ENCODE peak calls at places on chromosomes 7 and 10, in four cellular contexts. One of them, this sample, is unnamed.

GRCh38 chr7:92669616-92670153 is 79.5 kb upstream of the FAM133B start:
- DNase-seq in astrocyte: peak
- DNase-seq in GM23248: peak
- DNase-seq in NT2/D1: no peak
- DNase-seq in this sample: no peak

GRCh38 chr7:31758770-31759169 is 71.8 kb downstream of the PPP1R17 start:
- DNase-seq in astrocyte: no peak
- DNase-seq in GM23248: peak
- DNase-seq in NT2/D1: no peak
- DNase-seq in this sample: no peak

GRCh38 chr10:15864419-15864818 is 4.1 kb upstream of the MINDY3 start:
- DNase-seq in astrocyte: no peak
- DNase-seq in GM23248: no peak
- DNase-seq in NT2/D1: no peak
- DNase-seq in this sample: no peak

GRCh38 chr10:88186335-88186734 is 322.9 kb downstream of the PTEN start:
- DNase-seq in astrocyte: peak
- DNase-seq in GM23248: peak
- DNase-seq in NT2/D1: no peak
- DNase-seq in this sample: no peak

GRCh38 chr10:33965795-33966581 is 631.5 kb upstream of the NRP1 start:
- DNase-seq in astrocyte: no peak
- DNase-seq in GM23248: no peak
- DNase-seq in NT2/D1: no peak
- DNase-seq in this sample: no peak

GRCh38 chr10:114028425-114028824 is 15.2 kb upstream of the ADRB1 start:
- DNase-seq in astrocyte: no peak
- DNase-seq in GM23248: no peak
- DNase-seq in NT2/D1: no peak
- DNase-seq in this sample: no peak

GRCh38 chr7:111096997-111097396 is 6.1 kb downstream of the LRRN3 start:
- DNase-seq in astrocyte: no peak
- DNase-seq in GM23248: no peak
- DNase-seq in NT2/D1: peak
- DNase-seq in this sample: peak

GRCh38 chr7:71077743-71078476 is 54.0 kb upstream of the GALNT17 start:
- DNase-seq in astrocyte: no peak
- DNase-seq in GM23248: no peak
- DNase-seq in NT2/D1: no peak
- DNase-seq in this sample: no peak

DNA sequence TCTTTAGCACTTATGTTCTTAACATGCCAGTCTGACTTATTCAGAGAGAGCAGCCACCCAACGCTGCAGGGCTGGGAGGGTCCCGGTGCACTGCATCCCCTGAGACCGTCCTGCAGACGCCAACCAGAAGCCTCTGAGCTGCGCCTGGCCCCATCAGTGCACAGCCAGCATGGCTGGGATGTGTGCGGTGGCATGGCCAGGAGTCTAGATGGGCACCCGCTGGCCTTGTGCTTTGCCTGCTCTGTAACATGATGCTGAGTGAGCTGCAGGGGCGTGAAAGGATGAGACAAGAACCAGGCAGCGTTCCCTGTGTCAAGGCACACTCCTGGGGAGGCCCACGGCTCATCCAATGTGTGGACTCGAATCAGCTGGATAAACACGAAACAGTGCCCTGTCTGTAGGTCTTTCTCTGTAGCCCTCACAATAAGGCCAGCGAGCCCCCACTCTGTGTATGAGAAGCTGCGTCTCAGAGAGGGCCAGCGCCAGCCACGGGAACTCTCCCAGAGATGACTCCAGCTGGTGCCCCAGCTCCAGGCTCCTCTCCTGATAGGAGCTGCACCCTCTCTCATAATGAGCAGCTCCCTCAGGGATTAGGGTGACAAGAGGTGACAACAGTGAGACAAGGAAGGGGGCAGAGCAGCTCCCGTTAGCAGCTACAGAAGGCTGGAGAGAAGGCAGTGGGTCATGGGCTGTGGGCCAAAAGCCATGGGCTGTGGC is 96.8 kb downstream of the TNS3 start:
- DNase-seq in astrocyte: no peak
- DNase-seq in GM23248: no peak
- DNase-seq in NT2/D1: no peak
- DNase-seq in this sample: no peak
- H3K9ac ChIP-seq in astrocyte: peak
- H3K9ac ChIP-seq in GM23248: no peak
- H3K9ac ChIP-seq in NT2/D1: no peak
- H3K9ac ChIP-seq in this sample: no peak

GRCh38 chr10:30048768-30049507 is 10.4 kb downstream of the JCAD start:
- DNase-seq in astrocyte: no peak
- DNase-seq in GM23248: no peak
- DNase-seq in NT2/D1: no peak
- DNase-seq in this sample: no peak

GRCh38 chr10:30046476-30046875 is 12.9 kb downstream of the JCAD start:
- DNase-seq in astrocyte: no peak
- DNase-seq in GM23248: no peak
- DNase-seq in NT2/D1: no peak
- DNase-seq in this sample: no peak

GRCh38 chr10:30045961-30046360 is 13.4 kb downstream of the JCAD start:
- DNase-seq in astrocyte: no peak
- DNase-seq in GM23248: no peak
- DNase-seq in NT2/D1: no peak
- DNase-seq in this sample: no peak

GRCh38 chr10:30047430-30047829 is 12.0 kb downstream of the JCAD start:
- DNase-seq in astrocyte: no peak
- DNase-seq in GM23248: no peak
- DNase-seq in NT2/D1: no peak
- DNase-seq in this sample: no peak

DNA sequence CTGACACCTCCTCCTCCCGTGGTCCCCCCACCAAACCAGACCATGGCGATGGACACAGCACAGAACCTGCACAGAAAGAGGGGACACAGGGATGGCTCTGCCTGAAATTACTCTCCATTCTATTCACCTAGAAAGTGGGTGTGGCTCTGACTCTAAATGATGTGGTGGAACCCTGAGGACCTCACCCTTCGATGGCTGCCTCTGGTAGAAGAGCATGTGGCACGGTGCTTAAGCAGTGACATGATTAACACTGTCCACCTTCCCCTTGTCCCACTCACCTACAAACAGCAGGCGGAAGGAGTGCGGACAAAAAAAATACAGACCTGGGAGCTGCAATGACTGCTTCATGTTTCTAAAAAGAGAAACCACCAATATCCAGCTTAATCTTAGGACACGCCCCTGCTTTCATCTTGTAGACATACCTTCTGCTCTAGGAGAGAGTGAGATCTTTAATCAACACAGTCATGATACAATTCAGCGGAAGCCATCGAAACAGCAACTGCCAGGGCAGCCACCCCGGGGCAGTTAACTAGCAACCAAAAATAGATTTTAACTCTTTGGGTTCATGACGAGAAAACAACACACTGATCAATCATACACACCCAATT is 11.4 kb downstream of the JCAD start:
- DNase-seq in astrocyte: no peak
- DNase-seq in GM23248: no peak
- DNase-seq in NT2/D1: no peak
- DNase-seq in this sample: no peak
- H3K9ac ChIP-seq in astrocyte: no peak
- H3K9ac ChIP-seq in GM23248: no peak
- H3K9ac ChIP-seq in NT2/D1: no peak
- H3K9ac ChIP-seq in this sample: no peak

GRCh38 chr7:137360087-137360679 is 16.6 kb upstream of the PTN start:
- DNase-seq in astrocyte: peak
- DNase-seq in GM23248: no peak
- DNase-seq in NT2/D1: no peak
- DNase-seq in this sample: peak
- H3K9ac ChIP-seq in astrocyte: no peak
- H3K9ac ChIP-seq in GM23248: no peak
- H3K9ac ChIP-seq in NT2/D1: no peak
- H3K9ac ChIP-seq in this sample: no peak

GRCh38 chr10:128629111-128630096 is 503.2 kb upstream of the MKI67 start:
- DNase-seq in astrocyte: peak
- DNase-seq in GM23248: peak
- DNase-seq in NT2/D1: no peak
- DNase-seq in this sample: peak
- H3K9ac ChIP-seq in astrocyte: no peak
- H3K9ac ChIP-seq in GM23248: no peak
- H3K9ac ChIP-seq in NT2/D1: no peak
- H3K9ac ChIP-seq in this sample: no peak

GRCh38 chr7:90244565-90244908 is 437 bp upstream of the CFAP69 start:
- DNase-seq in astrocyte: no peak
- DNase-seq in GM23248: no peak
- DNase-seq in NT2/D1: no peak
- DNase-seq in this sample: no peak
- H3K9ac ChIP-seq in astrocyte: peak
- H3K9ac ChIP-seq in GM23248: peak
- H3K9ac ChIP-seq in NT2/D1: peak
- H3K9ac ChIP-seq in this sample: peak

DNA sequence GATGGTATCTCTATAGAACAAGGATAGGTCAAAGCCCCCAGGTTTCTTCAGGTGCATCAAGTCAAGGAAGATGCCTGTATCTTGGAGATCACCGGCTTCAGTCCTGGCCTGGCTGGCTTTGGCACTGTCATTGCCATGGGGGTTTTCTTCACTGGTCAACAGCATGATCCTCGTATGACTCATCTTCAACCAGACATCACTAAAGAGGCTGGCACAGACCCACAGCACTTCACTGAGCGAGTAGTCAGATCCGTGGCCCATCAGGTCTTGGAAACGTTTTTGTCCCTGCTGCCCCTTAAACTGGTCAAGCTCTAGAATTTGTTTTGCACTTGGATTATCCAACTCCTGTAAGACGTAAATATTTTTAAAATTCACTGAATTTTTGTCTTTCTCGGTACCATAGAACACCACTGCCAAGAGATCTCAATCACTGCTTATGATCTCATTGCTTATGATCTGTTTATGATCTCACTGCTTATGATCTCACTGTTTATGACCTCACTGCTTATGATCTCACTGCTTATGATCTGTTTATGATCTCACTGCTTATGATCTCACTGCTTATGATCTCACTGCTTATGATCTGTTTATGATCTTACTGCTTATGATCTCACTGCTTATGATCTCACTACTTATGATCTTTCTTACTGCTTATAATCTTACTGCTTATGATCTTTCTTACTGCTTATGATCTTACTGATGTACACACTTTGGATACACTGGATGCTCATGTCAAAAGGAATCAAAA is 135.2 kb downstream of the CYP26A1 start:
- DNase-seq in astrocyte: peak
- DNase-seq in GM23248: peak
- DNase-seq in NT2/D1: no peak
- DNase-seq in this sample: no peak
- H3K9ac ChIP-seq in astrocyte: no peak
- H3K9ac ChIP-seq in GM23248: no peak
- H3K9ac ChIP-seq in NT2/D1: no peak
- H3K9ac ChIP-seq in this sample: no peak

DNA sequence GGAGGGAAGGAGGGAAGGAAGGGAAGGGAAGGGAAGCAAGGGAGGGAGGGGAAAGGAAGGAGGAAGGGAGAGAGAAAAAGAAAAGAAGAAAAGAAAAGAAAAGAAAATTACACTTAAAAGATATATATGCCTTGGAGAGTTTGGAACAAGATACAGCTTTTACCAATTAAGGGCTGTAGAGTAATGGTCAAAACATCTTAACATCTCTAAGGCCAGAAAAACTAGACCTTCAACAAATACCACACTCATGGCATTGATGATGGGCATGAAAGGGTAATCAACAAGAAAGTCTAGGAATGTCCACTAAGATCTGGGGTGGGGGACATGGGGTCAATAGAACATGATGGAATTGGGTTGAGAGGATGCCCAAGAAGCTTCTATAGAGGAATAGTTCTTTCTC is 74.5 kb downstream of the CREB3L2 start:
- DNase-seq in astrocyte: no peak
- DNase-seq in GM23248: no peak
- DNase-seq in NT2/D1: no peak
- DNase-seq in this sample: no peak
- H3K9ac ChIP-seq in astrocyte: no peak
- H3K9ac ChIP-seq in GM23248: no peak
- H3K9ac ChIP-seq in NT2/D1: no peak
- H3K9ac ChIP-seq in this sample: no peak

GRCh38 chr7:121544199-121544598 is 148.1 kb upstream of the FAM3C start:
- DNase-seq in astrocyte: no peak
- DNase-seq in GM23248: no peak
- DNase-seq in NT2/D1: no peak
- DNase-seq in this sample: no peak

GRCh38 chr7:121546632-121547340 is 150.7 kb upstream of the FAM3C start:
- DNase-seq in astrocyte: no peak
- DNase-seq in GM23248: no peak
- DNase-seq in NT2/D1: no peak
- DNase-seq in this sample: no peak

GRCh38 chr7:121544726-121545125 is 148.6 kb upstream of the FAM3C start:
- DNase-seq in astrocyte: peak
- DNase-seq in GM23248: peak
- DNase-seq in NT2/D1: no peak
- DNase-seq in this sample: no peak

GRCh38 chr7:121547341-121548092 is 151.4 kb upstream of the FAM3C start:
- DNase-seq in astrocyte: peak
- DNase-seq in GM23248: peak
- DNase-seq in NT2/D1: peak
- DNase-seq in this sample: peak

GRCh38 chr7:121545418-121545817 is 149.3 kb upstream of the FAM3C start:
- DNase-seq in astrocyte: no peak
- DNase-seq in GM23248: no peak
- DNase-seq in NT2/D1: no peak
- DNase-seq in this sample: no peak
- H3K9ac ChIP-seq in astrocyte: no peak
- H3K9ac ChIP-seq in GM23248: no peak
- H3K9ac ChIP-seq in NT2/D1: no peak
- H3K9ac ChIP-seq in this sample: no peak

This sample was measured in mesendoderm.